ENCODE peak calls at places on chromosomes 2 and 18, in seven cellular contexts. H is NB4, T is stomach, Y is A673, Q is K562, K is progenitor cell of endocrine pancreas, E is body of pancreas. O is an unnamed sample.

GRCh38 chr18:2657788-2658458 is 2.4 kb downstream of the SMCHD1 start:
- DNase-seq in K (no peak), Q (no peak), Y (peak), E (no peak), T (no peak), H (peak), O (no peak)

GRCh38 chr2:218860950-218861381 is 1.4 kb downstream of the WNT6 start:
- DNase-seq in E (no peak), Y (peak), T (no peak), H (peak), Q (peak), K (no peak), O (peak)

GRCh38 chr2:196230051-196230450 is 58.7 kb upstream of the STK17B start:
- DNase-seq in H (no peak), Y (no peak), K (no peak), E (no peak), T (peak), Q (no peak), O (no peak)

GRCh38 chr18:37668971-37669747 is 103.6 kb upstream of the CELF4 start:
- DNase-seq in T (no peak), K (no peak), E (no peak), Y (no peak), Q (no peak), H (no peak), O (peak)

GRCh38 chr2:231780123-231780908 is 766 bp downstream of the PDE6D start:
- DNase-seq in T (no peak), Q (peak), Y (peak), H (peak), K (peak), E (no peak), O (peak)

GRCh38 chr2:240300840-240301239 is 134.6 kb upstream of the GPC1 start:
- DNase-seq in K (peak), Y (no peak), E (no peak), H (no peak), Q (no peak), T (no peak), O (no peak)

GRCh38 chr2:152755029-152755428 is 36.6 kb downstream of the ARL6IP6 start:
- DNase-seq in E (peak), Q (no peak), T (no peak), H (peak), Y (peak), K (no peak), O (peak)

GRCh38 chr2:128378231-128379020 is 59.8 kb upstream of the HS6ST1 start:
- DNase-seq in H (no peak), Y (no peak), T (peak), K (no peak), Q (no peak), E (no peak), O (no peak)

GRCh38 chr2:80489718-80490117 is 185.2 kb upstream of the LRRTM1 start:
- DNase-seq in T (no peak), Q (no peak), K (no peak), E (no peak), Y (no peak), H (no peak), O (no peak)

GRCh38 chr2:99700482-99701398 is 210.9 kb upstream of the REV1 start:
- DNase-seq in K (no peak), E (no peak), Q (no peak), Y (no peak), H (no peak), T (no peak), O (no peak)

GRCh38 chr2:44168684-44169154 is at the start of gene PPM1B:
- DNase-seq in Y (no peak), T (no peak), K (peak), Q (no peak), E (peak), H (no peak), O (peak)

GRCh38 chr2:234335676-234336228 is 161.1 kb downstream of the ARL4C start:
- DNase-seq in Q (no peak), E (peak), T (peak), K (no peak), H (no peak), Y (no peak), O (peak)

GRCh38 chr18:52897611-52898010 is 557.6 kb downstream of the DCC start:
- DNase-seq in Y (no peak), Q (no peak), T (no peak), E (no peak), H (no peak), K (no peak), O (no peak)

GRCh38 chr18:72419914-72420313 is 124.2 kb downstream of the CBLN2 start:
- DNase-seq in T (no peak), E (no peak), K (no peak), Y (no peak), H (no peak), Q (no peak), O (no peak)

GRCh38 chr18:36297419-36298112 is at the start of gene FHOD3:
- DNase-seq in Q (peak), T (peak), Y (no peak), E (peak), K (peak), H (no peak), O (peak)

GRCh38 chr2:132503621-132504200 is 87.1 kb downstream of the GPR39 start:
- DNase-seq in Y (peak), Q (no peak), H (no peak), K (no peak), E (no peak), T (no peak), O (no peak)

GRCh38 chr2:197256021-197256420 is 54.6 kb downstream of the ANKRD44 start:
- DNase-seq in Q (no peak), Y (no peak), T (no peak), E (no peak), H (peak), K (no peak), O (no peak)

GRCh38 chr18:26477828-26478466 is 70.4 kb downstream of the KCTD1 start:
- DNase-seq in E (no peak), Y (peak), K (no peak), T (no peak), Q (no peak), H (no peak), O (no peak)

GRCh38 chr2:102317715-102318114 is 6.4 kb downstream of the IL1RL1 start:
- DNase-seq in H (peak), K (no peak), Y (no peak), E (no peak), T (no peak), Q (no peak), O (no peak)

GRCh38 chr2:132670104-132670960 is at the start of gene LYPD1:
- DNase-seq in T (no peak), H (no peak), Y (peak), K (peak), E (peak), Q (no peak), O (peak)

GRCh38 chr2:232292395-232293154 is 86.0 kb upstream of the ALPP start:
- DNase-seq in Q (peak), Y (peak), E (peak), K (peak), H (peak), T (peak), O (peak)

GRCh38 chr2:145066151-145066661 is 546.3 kb upstream of the ZEB2 start:
- DNase-seq in Q (no peak), Y (no peak), T (no peak), H (no peak), E (no peak), K (no peak), O (no peak)

GRCh38 chr2:170477630-170478029 is 237.5 kb upstream of the SP5 start:
- DNase-seq in Q (no peak), Y (no peak), K (no peak), T (no peak), H (no peak), E (no peak), O (no peak)

GRCh38 chr2:86014493-86014892 is 91.2 kb downstream of the POLR1A start:
- DNase-seq in T (no peak), K (no peak), E (no peak), Q (no peak), H (no peak), Y (no peak), O (no peak)

GRCh38 chr2:11787991-11788390 is 41.6 kb downstream of the LPIN1 start:
- DNase-seq in K (no peak), Y (no peak), Q (no peak), H (no peak), E (no peak), T (no peak), O (no peak)

GRCh38 chr2:194867328-194867727 is 789.7 kb upstream of the SLC39A10 start:
- DNase-seq in T (no peak), Y (peak), E (no peak), Q (no peak), K (no peak), H (peak), O (no peak)

GRCh38 chr2:7044253-7045250 is 127.3 kb downstream of the RNF144A start:
- DNase-seq in E (peak), Q (peak), Y (peak), T (peak), H (peak), K (peak), O (peak)

GRCh38 chr2:226705133-226705886 is 94.3 kb downstream of the IRS1 start:
- DNase-seq in Y (no peak), Q (no peak), H (no peak), T (no peak), E (no peak), K (no peak), O (no peak)

GRCh38 chr2:224584768-224585204 is 377 bp downstream of the CUL3 start:
- DNase-seq in K (peak), Q (peak), H (peak), E (peak), T (peak), Y (peak), O (no peak)

GRCh38 chr2:43634604-43635306 is 2.3 kb upstream of the PLEKHH2 start:
- DNase-seq in E (no peak), Y (peak), K (no peak), H (no peak), Q (no peak), T (no peak), O (no peak)

GRCh38 chr2:160427629-160428424 is 65.8 kb downstream of the RBMS1 start:
- DNase-seq in T (no peak), K (no peak), H (peak), Q (no peak), E (no peak), Y (peak), O (no peak)

GRCh38 chr18:79750980-79751571 is 46.7 kb upstream of the KCNG2 start:
- DNase-seq in Y (no peak), Q (no peak), H (no peak), K (no peak), E (peak), T (peak), O (no peak)

GRCh38 chr2:28652217-28652616 is 99.4 kb upstream of the PPP1CB start:
- DNase-seq in Y (no peak), T (no peak), Q (no peak), K (no peak), E (no peak), H (no peak), O (no peak)

GRCh38 chr2:26235089-26235488 is 9.3 kb downstream of the HADHA start:
- DNase-seq in E (no peak), T (no peak), H (peak), K (no peak), Q (no peak), Y (no peak), O (no peak)
- TF ChIP-seq CTCF in E (peak), T (no peak), H (no peak), K (peak), Q (peak), Y (peak), O (no peak)

GRCh38 chr18:59839931-59840685 is 59.7 kb upstream of the PMAIP1 start:
- DNase-seq in E (no peak), Q (no peak), T (no peak), H (no peak), Y (no peak), K (no peak), O (no peak)
- TF ChIP-seq CTCF in E (no peak), Q (no peak), T (no peak), H (no peak), Y (no peak), K (no peak), O (no peak)

DNA sequence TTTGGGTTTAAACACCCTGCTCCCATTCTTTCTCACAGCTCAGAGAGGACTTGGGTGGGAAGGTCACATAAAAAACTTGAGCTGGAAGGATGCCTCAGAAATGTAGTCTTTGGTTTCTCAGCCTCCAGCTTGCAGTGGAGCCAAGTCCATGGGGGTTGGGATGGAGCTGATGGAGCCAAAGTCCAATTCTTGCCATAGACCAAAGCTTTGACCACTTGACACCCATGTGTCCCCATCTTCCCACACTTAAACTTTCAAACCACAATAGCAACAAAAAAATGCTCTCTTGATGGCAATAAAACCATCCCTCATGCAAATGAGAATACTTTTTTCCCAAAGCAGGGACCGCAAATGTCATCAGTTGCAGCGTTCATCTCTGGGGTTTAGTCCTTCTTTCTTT is 14.7 kb upstream of the DAW1 start:
- DNase-seq in T (no peak), H (no peak), K (no peak), Y (no peak), Q (no peak), E (no peak), O (no peak)
- TF ChIP-seq CTCF in T (no peak), H (no peak), K (no peak), Y (no peak), Q (no peak), E (no peak), O (no peak)

DNA sequence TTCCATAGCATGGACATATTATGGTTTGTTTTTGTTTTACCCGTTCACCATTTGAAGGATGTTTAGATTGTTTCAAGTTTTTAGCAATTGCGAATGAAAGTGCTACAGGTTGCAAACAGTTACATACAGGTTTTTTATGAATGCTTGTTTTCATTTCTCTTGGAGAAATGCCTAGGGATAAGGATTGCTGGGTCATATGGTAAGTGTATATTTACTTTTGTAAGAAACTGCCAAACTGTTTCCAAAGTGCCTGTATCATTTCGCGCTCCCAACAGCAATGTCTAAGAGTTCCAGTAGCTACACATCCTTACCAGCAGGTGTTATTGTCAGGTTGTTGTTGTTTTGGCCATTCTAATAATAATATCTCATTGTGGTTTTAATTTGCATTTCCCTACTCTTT is 251.7 kb downstream of the PHLPP1 start:
- DNase-seq in K (no peak), Y (no peak), T (no peak), H (no peak), E (no peak), Q (no peak), O (no peak)
- TF ChIP-seq CTCF in K (no peak), Y (no peak), T (no peak), H (no peak), E (no peak), Q (no peak), O (no peak)

GRCh38 chr2:24913896-24914295 is 6.1 kb downstream of the ADCY3 start:
- DNase-seq in Y (no peak), Q (no peak), H (no peak), E (no peak), K (no peak), T (no peak), O (no peak)
- TF ChIP-seq CTCF in Y (no peak), Q (no peak), H (no peak), E (no peak), K (no peak), T (no peak), O (no peak)

DNA sequence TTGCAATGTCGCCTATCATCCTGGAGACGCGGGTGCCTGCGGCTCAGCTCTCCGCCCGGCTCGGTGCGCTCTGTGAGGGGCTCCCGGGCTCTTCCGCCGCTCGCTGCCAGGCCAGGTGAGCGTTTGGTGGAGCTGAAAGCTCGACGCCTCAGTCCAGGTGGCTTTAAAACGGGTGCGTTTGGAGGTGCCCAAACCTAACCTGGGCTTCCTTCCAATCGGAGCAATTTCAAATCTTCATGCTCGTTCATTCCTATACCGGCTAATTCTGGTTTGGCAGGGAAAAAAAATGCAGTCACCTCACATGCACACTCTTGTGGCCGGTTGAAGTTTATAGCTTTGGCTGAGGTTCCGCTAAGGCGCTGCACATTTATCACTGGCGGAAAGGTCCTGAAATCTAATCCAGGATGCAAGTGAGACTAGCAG is at the start of gene SLC16A14:
- DNase-seq in T (no peak), K (no peak), Q (no peak), Y (peak), E (peak), H (peak), O (peak)
- TF ChIP-seq CTCF in T (no peak), K (peak), Q (no peak), Y (peak), E (no peak), H (peak), O (no peak)

DNA sequence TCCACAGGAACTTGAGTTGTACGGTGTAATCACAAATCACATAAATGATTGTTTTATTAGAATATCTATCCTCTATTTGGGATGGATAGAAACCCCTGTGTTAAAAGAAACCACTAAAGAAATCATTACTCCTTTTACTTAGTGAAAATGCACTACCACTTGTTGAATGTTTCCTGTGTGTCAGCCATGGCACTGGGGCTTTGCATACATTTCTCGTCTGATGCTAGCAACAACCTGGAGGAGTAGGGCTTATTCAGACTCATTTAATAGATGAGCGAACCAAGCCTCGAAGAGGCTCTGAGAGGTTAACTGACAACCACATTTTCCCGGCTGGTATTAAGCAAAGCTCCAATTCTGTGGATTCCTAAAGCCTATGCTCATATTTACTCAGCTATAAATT is 60.5 kb upstream of the PELI1 start:
- DNase-seq in Q (no peak), Y (no peak), E (no peak), K (no peak), T (no peak), H (no peak), O (no peak)
- TF ChIP-seq CTCF in Q (no peak), Y (no peak), E (no peak), K (no peak), T (no peak), H (no peak), O (no peak)

GRCh38 chr2:62297642-62298010 is 101.7 kb downstream of the B3GNT2 start:
- DNase-seq in E (peak), Q (peak), T (no peak), Y (no peak), K (no peak), H (peak), O (no peak)
- TF ChIP-seq CTCF in E (peak), Q (peak), T (no peak), Y (peak), K (peak), H (peak), O (no peak)

O was measured in nephron progenitor cell.